ENCODE peak calls at places on chromosomes 2 and 18, in seven cellular contexts. X, P, F, L, W, J and G are unnamed samples.

GRCh38 chr2:31688282-31688681 is 107.5 kb upstream of the SRD5A2 start:
- DNase-seq in X (peak; percentile 45), P (no peak), F (no peak), L (peak; percentile 23), W (no peak), J (no peak), G (no peak)

GRCh38 chr2:150587547-150588209 is 100.2 kb upstream of the RND3 start:
- DNase-seq in X (no peak), P (no peak), F (no peak), L (no peak), W (no peak), J (no peak), G (no peak)

GRCh38 chr2:127226520-127227263 is 6.6 kb upstream of the CYP27C1 start:
- DNase-seq in X (no peak), P (peak; percentile 33), F (no peak), L (peak; percentile 23), W (no peak), J (peak; percentile 36), G (peak; percentile 78)

GRCh38 chr2:233353101-233353768 is 1.1 kb upstream of the DGKD start:
- DNase-seq in X (peak; percentile 68), P (no peak), F (peak; percentile 52), L (no peak), W (no peak), J (no peak), G (no peak)

GRCh38 chr2:95393901-95394300 is 8.6 kb upstream of the FAHD2A start:
- DNase-seq in X (no peak), P (no peak), F (no peak), L (no peak), W (no peak), J (no peak), G (no peak)

GRCh38 chr18:22831441-22831904 is 101.7 kb upstream of the RBBP8 start:
- DNase-seq in X (no peak), P (peak; percentile 36), F (no peak), L (peak; percentile 32), W (no peak), J (no peak), G (no peak)

GRCh38 chr2:8352300-8352699 is 329.6 kb upstream of the ID2 start:
- DNase-seq in X (no peak), P (no peak), F (no peak), L (no peak), W (no peak), J (no peak), G (no peak)

GRCh38 chr2:205175831-205176230 is 506.5 kb upstream of the NRP2 start:
- DNase-seq in X (no peak), P (no peak), F (no peak), L (no peak), W (no peak), J (no peak), G (no peak)

GRCh38 chr2:45169339-45170190 is 160.3 kb upstream of the SIX2 start:
- DNase-seq in X (no peak), P (no peak), F (peak; percentile 89), L (no peak), W (peak; percentile 78), J (no peak), G (no peak)

GRCh38 chr2:117127680-117128079 is 686.8 kb upstream of the DDX18 start:
- DNase-seq in X (no peak), P (no peak), F (no peak), L (no peak), W (no peak), J (no peak), G (no peak)

GRCh38 chr2:221346411-221346810 is 225.7 kb downstream of the EPHA4 start:
- DNase-seq in X (no peak), P (no peak), F (no peak), L (no peak), W (no peak), J (no peak), G (no peak)

GRCh38 chr2:236120006-236120740 is 48.0 kb downstream of the GBX2 start:
- DNase-seq in X (no peak), P (no peak), F (no peak), L (no peak), W (no peak), J (no peak), G (no peak)

GRCh38 chr2:168174761-168175160 is 72.6 kb downstream of the STK39 start:
- DNase-seq in X (no peak), P (no peak), F (no peak), L (no peak), W (no peak), J (no peak), G (no peak)

GRCh38 chr2:27123302-27124150 is at the start of gene ABHD1:
- DNase-seq in X (peak; percentile 91), P (peak; percentile 59), F (peak; percentile 94), L (no peak), W (peak; percentile 85), J (no peak), G (no peak)

GRCh38 chr18:50313031-50313607 is 25.6 kb upstream of the CXXC1 start:
- DNase-seq in X (no peak), P (no peak), F (no peak), L (no peak), W (no peak), J (peak; percentile 73), G (no peak)

GRCh38 chr18:42706618-42707017 is 408.9 kb downstream of the RIT2 start:
- DNase-seq in X (no peak), P (no peak), F (no peak), L (no peak), W (no peak), J (no peak), G (no peak)

GRCh38 chr18:74249181-74249968 is 42.4 kb downstream of the CYB5A start:
- DNase-seq in X (no peak), P (peak; percentile 84), F (no peak), L (no peak), W (no peak), J (no peak), G (no peak)

GRCh38 chr18:49127606-49128190 is 176.9 kb upstream of the SMAD7 start:
- DNase-seq in X (no peak), P (no peak), F (no peak), L (no peak), W (no peak), J (no peak), G (no peak)

DNA sequence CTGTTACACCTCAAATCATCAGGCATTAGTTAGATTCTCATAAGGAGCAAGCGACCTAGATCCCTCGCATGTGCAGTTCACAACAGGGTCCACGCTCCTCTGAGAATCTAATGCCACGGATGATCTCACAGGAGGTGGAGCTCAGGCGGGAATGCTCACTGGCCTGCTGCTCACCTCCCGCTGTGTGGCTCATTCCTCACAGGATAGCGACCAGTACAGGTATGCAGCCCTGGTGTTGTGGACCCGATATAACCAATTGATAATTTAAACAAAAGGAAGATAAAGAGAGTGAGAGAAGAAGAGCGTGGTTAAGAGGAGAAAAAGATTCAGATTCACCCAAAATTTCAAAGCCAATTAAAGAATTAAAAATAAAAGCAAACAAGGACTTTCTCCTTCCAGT is 20.8 kb downstream of the TLK1 start:
- DNase-seq in X (no peak), P (no peak), F (no peak), L (no peak), W (no peak), J (no peak), G (no peak)
- H3K4me1 ChIP-seq in X (peaks cover 52% of the 10 kb centered on the region), P (peaks cover 82% of the 10 kb centered on the region), F (peaks cover 3% of the 10 kb centered on the region), L (no peaks in the 10 kb centered on the region), W (peaks cover 6% of the 10 kb centered on the region), J (peaks cover 36% of the 10 kb centered on the region), G (peaks cover 22% of the 10 kb centered on the region)

DNA sequence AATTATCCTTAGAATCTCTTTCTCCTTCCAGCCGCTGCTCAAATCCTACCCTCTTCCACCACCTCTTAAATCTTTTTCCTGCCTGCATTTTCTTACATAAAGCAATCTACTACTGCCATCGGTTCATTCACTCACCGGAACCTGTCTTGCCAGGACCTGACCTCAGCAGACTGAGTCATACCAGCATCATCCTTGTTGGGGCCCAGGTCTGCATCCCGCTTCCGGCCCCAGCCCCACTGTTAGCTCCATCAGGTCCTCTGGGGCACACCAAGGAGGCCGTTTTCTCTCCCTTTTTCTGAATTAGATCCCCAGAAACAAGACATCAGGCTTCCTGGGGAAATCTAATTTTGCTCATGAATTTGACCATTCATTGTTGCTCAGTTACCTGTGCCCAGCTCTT is 42.7 kb upstream of the TGFA start:
- DNase-seq in X (no peak), P (no peak), F (no peak), L (peak; percentile 71), W (no peak), J (no peak), G (no peak)
- TF ChIP-seq SIN3A in X (no peak), P (no peak), F (no peak), L (peak; percentile 81), W (no peak), J (no peak), G (no peak)

DNA sequence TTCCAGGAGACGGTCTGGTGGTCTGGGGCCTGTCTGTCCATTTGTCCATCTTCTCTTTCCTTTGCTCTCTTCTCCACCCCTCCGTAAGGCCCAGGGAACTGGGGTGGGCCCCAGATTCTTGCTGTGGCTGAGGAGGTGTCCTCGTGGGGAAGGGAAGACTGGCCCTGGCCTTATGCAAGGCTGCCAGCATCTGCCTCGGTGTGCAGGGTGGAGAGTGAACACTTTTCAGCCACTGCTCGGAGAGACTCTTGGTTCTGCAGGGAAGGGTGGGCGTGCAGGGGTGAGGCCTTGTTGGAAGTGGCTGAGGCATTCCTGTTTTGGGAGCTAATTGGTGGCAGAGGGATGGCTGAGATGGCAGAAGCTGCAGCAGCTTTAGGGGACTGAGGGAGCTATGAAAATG is 23.0 kb downstream of the EMX1 start:
- DNase-seq in X (no peak), P (no peak), F (no peak), L (no peak), W (no peak), J (no peak), G (no peak)
- H3K27ac ChIP-seq in X (no peak overlapping the region), P (no peak overlapping the region), F (no peak overlapping the region), L (no peak overlapping the region), W (no peak overlapping the region), J (no peak overlapping the region), G (no peak overlapping the region)

GRCh38 chr2:218501665-218502064 is 66.5 kb downstream of the USP37 start:
- DNase-seq in X (no peak), P (no peak), F (no peak), L (no peak), W (no peak), J (no peak), G (no peak)

GRCh38 chr2:218508299-218508698 is 59.9 kb downstream of the USP37 start:
- DNase-seq in X (no peak), P (no peak), F (no peak), L (no peak), W (no peak), J (no peak), G (no peak)

GRCh38 chr2:218500501-218501060 is 67.6 kb downstream of the USP37 start:
- DNase-seq in X (no peak), P (no peak), F (no peak), L (no peak), W (no peak), J (no peak), G (no peak)

DNA sequence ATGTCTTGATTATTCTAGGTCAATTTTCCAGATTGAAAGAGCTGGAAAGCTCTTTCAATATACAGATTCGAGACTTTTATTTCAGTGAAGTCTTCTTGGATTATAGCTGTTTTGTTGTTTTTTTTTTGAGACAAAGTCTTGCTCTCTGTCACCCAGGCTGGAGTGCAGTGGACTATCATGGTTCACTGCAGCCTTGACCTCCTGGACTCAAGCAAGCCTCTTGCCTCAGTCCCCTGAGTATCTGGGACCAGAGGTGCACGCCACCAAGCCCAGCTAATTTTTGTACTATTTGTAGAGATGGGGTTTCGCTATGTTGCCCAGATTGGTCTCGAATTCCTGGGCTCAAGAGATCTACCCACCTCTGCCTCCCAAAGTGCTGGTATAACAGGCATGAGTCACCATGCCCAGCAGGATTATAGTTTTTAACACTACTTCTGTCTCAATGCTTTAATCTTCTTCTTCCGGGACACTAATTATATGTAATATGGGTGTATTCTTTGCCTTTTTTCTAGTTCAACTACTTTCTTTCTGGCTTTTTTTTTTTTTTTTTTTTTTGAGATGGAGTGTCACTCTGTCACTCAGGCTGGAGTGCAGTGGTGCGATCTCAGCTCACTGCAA is 62.3 kb downstream of the USP37 start:
- DNase-seq in X (no peak), P (peak; percentile 6), F (no peak), L (no peak), W (no peak), J (no peak), G (no peak)
- H3K4me1 ChIP-seq in X (no peaks in the 10 kb centered on the region), P (peaks cover 8% of the 10 kb centered on the region), F (no peaks in the 10 kb centered on the region), L (no peaks in the 10 kb centered on the region), W (no peaks in the 10 kb centered on the region), J (peaks cover 4% of the 10 kb centered on the region), G (no peaks in the 10 kb centered on the region)